ENCODE peak calls at places on chromosome 3, in six cellular contexts. One of them, this sample, is unnamed.

GRCh38 chr3:131361464-131362421 is 19.8 kb upstream of the NUDT16 start:
- DNase-seq in ELR: no peak
- DNase-seq in COLO829: no peak
- DNase-seq in NCI-H1092 treated with DMSO at 0.1 percent for 48 hours: no peak
- DNase-seq in H7: peak; percentile 95
- DNase-seq in ovary: peak; percentile 84
- DNase-seq in this sample: peak; percentile 93

GRCh38 chr3:193872265-193872753 is 263.6 kb upstream of the HES1 start:
- DNase-seq in NCI-H1092 treated with DMSO at 0.1 percent for 48 hours: no peak
- DNase-seq in COLO829: peak; percentile 94
- DNase-seq in H7: no peak
- DNase-seq in ELR: peak; percentile 97
- DNase-seq in ovary: no peak
- DNase-seq in this sample: no peak

GRCh38 chr3:13593615-13594014 is 44.7 kb downstream of the FBLN2 start:
- DNase-seq in NCI-H1092 treated with DMSO at 0.1 percent for 48 hours: no peak
- DNase-seq in ovary: no peak
- DNase-seq in ELR: no peak
- DNase-seq in H7: no peak
- DNase-seq in COLO829: no peak
- DNase-seq in this sample: no peak

GRCh38 chr3:5332270-5332956 is 144.9 kb downstream of the EDEM1 start:
- DNase-seq in ovary: no peak
- DNase-seq in ELR: no peak
- DNase-seq in H7: no peak
- DNase-seq in NCI-H1092 treated with DMSO at 0.1 percent for 48 hours: no peak
- DNase-seq in COLO829: no peak
- DNase-seq in this sample: no peak

GRCh38 chr3:193851941-193852674 is 259.1 kb downstream of the OPA1 start:
- DNase-seq in H7: peak; percentile 64
- DNase-seq in COLO829: no peak
- DNase-seq in NCI-H1092 treated with DMSO at 0.1 percent for 48 hours: no peak
- DNase-seq in ovary: peak; percentile 45
- DNase-seq in ELR: no peak
- DNase-seq in this sample: no peak

GRCh38 chr3:146421814-146422748 is 47.3 kb downstream of the PLSCR2 start:
- DNase-seq in H7: no peak
- DNase-seq in COLO829: no peak
- DNase-seq in ovary: no peak
- DNase-seq in NCI-H1092 treated with DMSO at 0.1 percent for 48 hours: no peak
- DNase-seq in ELR: peak; percentile 87
- DNase-seq in this sample: no peak

GRCh38 chr3:37221407-37221806 is 47.0 kb upstream of the LRRFIP2 start:
- DNase-seq in ELR: peak; percentile 93
- DNase-seq in COLO829: peak; percentile 94
- DNase-seq in ovary: no peak
- DNase-seq in NCI-H1092 treated with DMSO at 0.1 percent for 48 hours: no peak
- DNase-seq in H7: no peak
- DNase-seq in this sample: no peak

GRCh38 chr3:56094170-56094569 is 374.1 kb downstream of the ERC2 start:
- DNase-seq in COLO829: no peak
- DNase-seq in ELR: no peak
- DNase-seq in NCI-H1092 treated with DMSO at 0.1 percent for 48 hours: no peak
- DNase-seq in H7: no peak
- DNase-seq in ovary: no peak
- DNase-seq in this sample: no peak

GRCh38 chr3:119035014-119035346 is 334 bp upstream of the IGSF11 start:
- DNase-seq in ELR: no peak
- DNase-seq in H7: peak; percentile 91
- DNase-seq in ovary: no peak
- DNase-seq in NCI-H1092 treated with DMSO at 0.1 percent for 48 hours: no peak
- DNase-seq in COLO829: no peak
- DNase-seq in this sample: no peak

This sample was measured in heart left ventricle.